ENCODE peak calls at places on chromosomes 3 and 15, in five cellular contexts. X is IMR-90, C is adrenal gland, T is heart right ventricle, H is tibial nerve. F is an unnamed sample.
A peak's percentile ranks its signal among the peaks of the same experiment; 100 is the strongest.

GRCh38 chr3:145125307-145125706 is 1035.7 kb downstream of the PLOD2 start:
- DNase-seq in X (no peak), C (no peak), T (no peak), H (no peak), F (no peak)

GRCh38 chr3:107347717-107348116 is 29.5 kb upstream of the CCDC54 start:
- DNase-seq in X (no peak), C (no peak), T (no peak), H (no peak), F (no peak)

GRCh38 chr15:81336568-81336967 is 12.6 kb upstream of the STARD5 start:
- DNase-seq in X (peak; percentile 44), C (peak; percentile 12), T (no peak), H (peak; percentile 39), F (peak; percentile 55)

GRCh38 chr3:193771011-193771697 is 178.1 kb downstream of the OPA1 start:
- DNase-seq in X (no peak), C (no peak), T (no peak), H (no peak), F (no peak)

GRCh38 chr15:71781179-71781964 is 29.0 kb upstream of the NR2E3 start:
- DNase-seq in X (peak; percentile 79), C (no peak), T (no peak), H (no peak), F (no peak)

GRCh38 chr3:10551139-10551538 is 45.8 kb upstream of the ATP2B2 start:
- DNase-seq in X (no peak), C (no peak), T (no peak), H (no peak), F (no peak)

GRCh38 chr3:184808021-184808420 is 3.9 kb upstream of the VPS8 start:
- DNase-seq in X (no peak), C (no peak), T (no peak), H (no peak), F (no peak)

GRCh38 chr15:90201150-90201943 is at the start of gene SEMA4B:
- DNase-seq in X (peak; percentile 32), C (peak; percentile 80), T (peak; percentile 72), H (peak; percentile 45), F (no peak)

GRCh38 chr15:73034213-73034612 is 18.1 kb upstream of the NEO1 start:
- DNase-seq in X (no peak), C (no peak), T (no peak), H (no peak), F (no peak)

GRCh38 chr15:53512029-53512428 is 247.4 kb downstream of the WDR72 start:
- DNase-seq in X (no peak), C (no peak), T (no peak), H (no peak), F (no peak)

GRCh38 chr15:70266412-70267089 is 168.8 kb upstream of the TLE3 start:
- DNase-seq in X (no peak), C (peak; percentile 79), T (peak; percentile 74), H (peak; percentile 80), F (peak; percentile 91)

GRCh38 chr3:184874709-184875644 is 63.0 kb downstream of the VPS8 start:
- DNase-seq in X (peak; percentile 32), C (peak; percentile 25), T (peak; percentile 10), H (peak; percentile 8), F (no peak)

GRCh38 chr3:157098823-157099185 is 61.1 kb downstream of the CCNL1 start:
- DNase-seq in X (peak; percentile 71), C (no peak), T (no peak), H (no peak), F (no peak)

GRCh38 chr3:40055361-40055760 is 246.0 kb downstream of the MYRIP start:
- DNase-seq in X (no peak), C (no peak), T (no peak), H (no peak), F (no peak)

GRCh38 chr15:77181305-77182074 is 110.6 kb upstream of the TSPAN3 start:
- DNase-seq in X (no peak), C (no peak), T (no peak), H (no peak), F (no peak)

GRCh38 chr15:99708563-99708962 is 24.7 kb downstream of the LYSMD4 start:
- DNase-seq in X (peak; percentile 91), C (peak; percentile 90), T (peak; percentile 77), H (peak; percentile 72), F (peak; percentile 94)

GRCh38 chr3:159798951-159799350 is 189.7 kb upstream of the IL12A start:
- DNase-seq in X (peak; percentile 75), C (no peak), T (no peak), H (no peak), F (no peak)

GRCh38 chr3:18660059-18660458 is 234.9 kb upstream of the SATB1 start:
- DNase-seq in X (no peak), C (no peak), T (no peak), H (no peak), F (no peak)

GRCh38 chr3:126419151-126419703 is 24.5 kb downstream of the CFAP100 start:
- DNase-seq in X (no peak), C (no peak), T (no peak), H (no peak), F (no peak)

GRCh38 chr3:98371853-98372252 is 18.2 kb downstream of the OR5K4 start:
- DNase-seq in X (no peak), C (no peak), T (no peak), H (no peak), F (no peak)

GRCh38 chr3:188241072-188241471 is 87.1 kb downstream of the LPP start:
- DNase-seq in X (peak; percentile 67), C (no peak), T (no peak), H (no peak), F (no peak)

GRCh38 chr15:26711445-26711844 is 61.4 kb downstream of the GABRB3 start:
- DNase-seq in X (no peak), C (no peak), T (no peak), H (no peak), F (no peak)

GRCh38 chr15:88799341-88799740 is 3.9 kb upstream of the ACAN start:
- DNase-seq in X (no peak), C (no peak), T (no peak), H (no peak), F (no peak)

GRCh38 chr3:132605374-132605792 is 8.3 kb downstream of the ACKR4 start:
- DNase-seq in X (peak; percentile 23), C (no peak), T (no peak), H (no peak), F (no peak)

GRCh38 chr3:42489116-42489936 is 13.1 kb upstream of the VIPR1 start:
- DNase-seq in X (no peak), C (no peak), T (no peak), H (no peak), F (peak; percentile 52)

GRCh38 chr3:160150525-160150924 is 74.7 kb upstream of the C3orf80 start:
- DNase-seq in X (peak; percentile 74), C (no peak), T (no peak), H (no peak), F (no peak)

GRCh38 chr3:162602619-162603018 is 1106.0 kb downstream of the OTOL1 start:
- DNase-seq in X (no peak), C (no peak), T (no peak), H (no peak), F (no peak)

GRCh38 chr15:66151809-66152208 is 101.7 kb downstream of the MEGF11 start:
- DNase-seq in X (no peak), C (no peak), T (no peak), H (no peak), F (no peak)

GRCh38 chr15:31216210-31216911 is 110.3 kb upstream of the KLF13 start:
- DNase-seq in X (no peak), C (peak; percentile 77), T (peak; percentile 90), H (peak; percentile 89), F (peak; percentile 94)

GRCh38 chr3:186895406-186895805 is 34.9 kb upstream of the ST6GAL1 start:
- DNase-seq in X (no peak), C (no peak), T (no peak), H (no peak), F (no peak)

GRCh38 chr3:72043212-72044133 is 258.5 kb upstream of the PROK2 start:
- DNase-seq in X (no peak), C (peak; percentile 29), T (no peak), H (no peak), F (no peak)

GRCh38 chr15:38389924-38390542 is 63.9 kb upstream of the FAM98B start:
- DNase-seq in X (peak; percentile 58), C (peak; percentile 77), T (peak; percentile 66), H (peak; percentile 83), F (peak; percentile 82)

GRCh38 chr3:124903896-124904879 is 17.0 kb upstream of the ITGB5 start:
- DNase-seq in X (peak; percentile 41), C (no peak), T (no peak), H (no peak), F (no peak)

GRCh38 chr3:171228228-171228627 is 201.7 kb upstream of the SLC2A2 start:
- DNase-seq in X (no peak), C (no peak), T (no peak), H (no peak), F (no peak)
- TF ChIP-seq CTCF in X (no peak), C (no peak), T (no peak), H (no peak), F (no peak)

DNA sequence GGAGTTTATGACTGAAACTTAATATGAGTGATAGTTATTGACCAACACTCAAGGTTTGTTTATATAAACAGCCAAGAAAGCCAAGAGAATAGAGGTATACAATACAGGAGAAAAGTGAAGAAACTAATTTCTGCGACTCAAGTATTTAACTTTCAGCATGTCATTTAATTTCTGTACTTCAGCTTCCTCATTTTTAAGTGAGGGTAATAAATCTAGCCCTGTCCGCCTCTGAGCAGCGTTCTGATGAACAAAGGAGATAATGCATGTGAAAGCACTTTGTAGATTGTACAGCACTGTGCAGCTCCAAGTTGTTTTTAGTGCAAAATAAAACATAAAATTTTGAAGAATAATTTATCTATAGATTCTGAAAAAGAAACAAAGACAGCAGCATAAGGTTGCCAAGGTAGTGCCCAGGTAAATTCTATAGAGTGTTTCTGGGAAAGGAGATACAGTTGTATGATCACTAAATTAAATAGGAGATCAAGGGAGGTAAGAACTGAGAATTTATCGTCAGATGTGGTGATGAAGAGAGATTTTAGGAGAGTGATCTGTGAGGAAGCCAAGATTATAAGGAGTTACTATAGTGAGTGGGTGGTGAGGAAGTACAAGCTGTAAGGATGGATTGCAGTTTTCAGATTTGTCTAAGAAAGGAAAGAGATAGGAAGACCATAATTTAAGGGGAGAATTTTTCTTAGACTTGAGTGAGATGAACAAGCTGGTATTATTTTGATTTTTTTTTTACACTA is 71.3 kb downstream of the RASA2 start:
- DNase-seq in X (no peak), C (peak; percentile 34), T (no peak), H (no peak), F (no peak)
- H3K36me3 ChIP-seq in X (peaks cover 6% of the 10 kb centered on the region), C (no peaks in the 10 kb centered on the region), T (no peaks in the 10 kb centered on the region), H (peaks cover 22% of the 10 kb centered on the region), F (no peaks in the 10 kb centered on the region)

GRCh38 chr3:77816470-77816869 is 776.6 kb downstream of the ROBO2 start:
- DNase-seq in X (no peak), C (no peak), T (no peak), H (no peak), F (no peak)

GRCh38 chr3:77814845-77815244 is 774.9 kb downstream of the ROBO2 start:
- DNase-seq in X (no peak), C (no peak), T (no peak), H (no peak), F (no peak)

DNA sequence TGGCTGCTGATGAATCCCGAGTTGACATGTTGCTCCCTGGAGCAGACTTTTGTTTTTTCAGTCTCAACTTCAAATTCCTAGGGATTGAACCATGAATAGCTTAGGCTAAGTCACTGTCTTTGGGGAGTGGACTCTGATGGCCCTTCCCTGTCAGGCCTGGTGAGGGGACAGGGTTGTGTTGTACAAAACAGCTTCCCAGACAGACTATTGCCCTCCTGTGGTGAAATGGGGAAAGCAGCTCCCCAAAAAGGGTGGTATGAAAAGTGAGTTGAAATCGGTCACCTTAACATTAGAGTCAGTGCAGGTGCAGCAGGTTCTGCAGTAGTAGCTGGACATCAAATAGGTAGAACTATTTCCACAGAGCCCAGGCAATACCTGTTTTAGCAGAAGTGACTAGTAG is 775.6 kb downstream of the ROBO2 start:
- DNase-seq in X (no peak), C (no peak), T (no peak), H (no peak), F (no peak)
- TF ChIP-seq CTCF in X (peak; percentile 4), C (no peak), T (no peak), H (no peak), F (no peak)

GRCh38 chr3:183794452-183794851 is 30.9 kb downstream of the MAP6D1 start:
- DNase-seq in X (no peak), C (no peak), T (no peak), H (no peak), F (no peak)
- H3K36me3 ChIP-seq in X (peaks cover 52% of the 10 kb centered on the region), C (peaks cover 41% of the 10 kb centered on the region), T (no peaks in the 10 kb centered on the region), H (peaks cover 72% of the 10 kb centered on the region), F (peaks cover 44% of the 10 kb centered on the region)